ENCODE peak calls at places on chromosomes 3 and 15, in four cellular contexts. One of them, this sample, is unnamed.

GRCh38 chr3:188908002-188908850 is 263.5 kb upstream of the TPRG1 start:
- DNase-seq in activated CD8-positive, alpha-beta memory T cell treated with anti-CD3 and anti-CD28 coated beads for 1 hour: no peak
- DNase-seq in H9: no peak
- DNase-seq in Daoy: no peak
- DNase-seq in this sample: no peak

GRCh38 chr3:184669578-184669977 is 42.3 kb downstream of the MAGEF1 start:
- DNase-seq in activated CD8-positive, alpha-beta memory T cell treated with anti-CD3 and anti-CD28 coated beads for 1 hour: no peak
- DNase-seq in H9: no peak
- DNase-seq in Daoy: no peak
- DNase-seq in this sample: no peak

GRCh38 chr3:14127516-14128161 is 2.8 kb downstream of the TMEM43 start:
- DNase-seq in activated CD8-positive, alpha-beta memory T cell treated with anti-CD3 and anti-CD28 coated beads for 1 hour: no peak
- DNase-seq in H9: peak
- DNase-seq in Daoy: no peak
- DNase-seq in this sample: no peak

GRCh38 chr3:98032881-98033280 is 2.2 kb downstream of the GABRR3 start:
- DNase-seq in activated CD8-positive, alpha-beta memory T cell treated with anti-CD3 and anti-CD28 coated beads for 1 hour: no peak
- DNase-seq in H9: no peak
- DNase-seq in Daoy: no peak
- DNase-seq in this sample: no peak

GRCh38 chr3:59709702-59710555 is 660.1 kb upstream of the CFAP20DC start:
- DNase-seq in activated CD8-positive, alpha-beta memory T cell treated with anti-CD3 and anti-CD28 coated beads for 1 hour: no peak
- DNase-seq in H9: no peak
- DNase-seq in Daoy: no peak
- DNase-seq in this sample: peak

GRCh38 chr3:90024986-90025385 is 917.6 kb downstream of the EPHA3 start:
- DNase-seq in activated CD8-positive, alpha-beta memory T cell treated with anti-CD3 and anti-CD28 coated beads for 1 hour: no peak
- DNase-seq in H9: no peak
- DNase-seq in Daoy: no peak
- DNase-seq in this sample: no peak

GRCh38 chr15:77186518-77187095 is 115.7 kb upstream of the TSPAN3 start:
- DNase-seq in activated CD8-positive, alpha-beta memory T cell treated with anti-CD3 and anti-CD28 coated beads for 1 hour: no peak
- DNase-seq in H9: no peak
- DNase-seq in Daoy: peak
- DNase-seq in this sample: no peak

GRCh38 chr15:25762015-25762662 is 101.0 kb downstream of the ATP10A start:
- DNase-seq in activated CD8-positive, alpha-beta memory T cell treated with anti-CD3 and anti-CD28 coated beads for 1 hour: no peak
- DNase-seq in H9: no peak
- DNase-seq in Daoy: peak
- DNase-seq in this sample: peak

GRCh38 chr15:37040072-37040742 is 60.1 kb downstream of the MEIS2 start:
- DNase-seq in activated CD8-positive, alpha-beta memory T cell treated with anti-CD3 and anti-CD28 coated beads for 1 hour: no peak
- DNase-seq in H9: no peak
- DNase-seq in Daoy: no peak
- DNase-seq in this sample: no peak

GRCh38 chr15:73346735-73347312 is 21.9 kb downstream of the HCN4 start:
- DNase-seq in activated CD8-positive, alpha-beta memory T cell treated with anti-CD3 and anti-CD28 coated beads for 1 hour: peak
- DNase-seq in H9: peak
- DNase-seq in Daoy: peak
- DNase-seq in this sample: peak

GRCh38 chr15:90691369-90691768 is 25.8 kb upstream of the BLM start:
- DNase-seq in activated CD8-positive, alpha-beta memory T cell treated with anti-CD3 and anti-CD28 coated beads for 1 hour: no peak
- DNase-seq in H9: no peak
- DNase-seq in Daoy: no peak
- DNase-seq in this sample: no peak

GRCh38 chr3:147394168-147394941 is 12.0 kb downstream of the ZIC4 start:
- DNase-seq in activated CD8-positive, alpha-beta memory T cell treated with anti-CD3 and anti-CD28 coated beads for 1 hour: no peak
- DNase-seq in H9: no peak
- DNase-seq in Daoy: peak
- DNase-seq in this sample: no peak

GRCh38 chr3:94185753-94186152 is 122.9 kb downstream of the NSUN3 start:
- DNase-seq in activated CD8-positive, alpha-beta memory T cell treated with anti-CD3 and anti-CD28 coated beads for 1 hour: no peak
- DNase-seq in H9: no peak
- DNase-seq in Daoy: no peak
- DNase-seq in this sample: peak

GRCh38 chr3:54999159-54999558 is 71.3 kb upstream of the LRTM1 start:
- DNase-seq in activated CD8-positive, alpha-beta memory T cell treated with anti-CD3 and anti-CD28 coated beads for 1 hour: no peak
- DNase-seq in H9: peak
- DNase-seq in Daoy: peak
- DNase-seq in this sample: peak

GRCh38 chr15:29364429-29365078 is 94.9 kb upstream of the NSMCE3 start:
- DNase-seq in activated CD8-positive, alpha-beta memory T cell treated with anti-CD3 and anti-CD28 coated beads for 1 hour: no peak
- DNase-seq in H9: peak
- DNase-seq in Daoy: peak
- DNase-seq in this sample: peak

GRCh38 chr3:11900844-11901243 is 54.2 kb upstream of the TAMM41 start:
- DNase-seq in activated CD8-positive, alpha-beta memory T cell treated with anti-CD3 and anti-CD28 coated beads for 1 hour: no peak
- DNase-seq in H9: no peak
- DNase-seq in Daoy: no peak
- DNase-seq in this sample: no peak

GRCh38 chr3:46293991-46294833 is 52.0 kb downstream of the CCR3 start:
- DNase-seq in activated CD8-positive, alpha-beta memory T cell treated with anti-CD3 and anti-CD28 coated beads for 1 hour: no peak
- DNase-seq in H9: no peak
- DNase-seq in Daoy: no peak
- DNase-seq in this sample: no peak

GRCh38 chr3:143644370-143645089 is 203.7 kb downstream of the SLC9A9 start:
- DNase-seq in activated CD8-positive, alpha-beta memory T cell treated with anti-CD3 and anti-CD28 coated beads for 1 hour: no peak
- DNase-seq in H9: peak
- DNase-seq in Daoy: peak
- DNase-seq in this sample: peak

GRCh38 chr3:143119974-143120715 is 574 bp downstream of the CHST2 start:
- DNase-seq in activated CD8-positive, alpha-beta memory T cell treated with anti-CD3 and anti-CD28 coated beads for 1 hour: no peak
- DNase-seq in H9: peak
- DNase-seq in Daoy: peak
- DNase-seq in this sample: peak

GRCh38 chr15:44194397-44195150 is 497 bp downstream of the FRMD5 start:
- DNase-seq in activated CD8-positive, alpha-beta memory T cell treated with anti-CD3 and anti-CD28 coated beads for 1 hour: no peak
- DNase-seq in H9: no peak
- DNase-seq in Daoy: peak
- DNase-seq in this sample: peak

GRCh38 chr3:72961766-72962165 is 34.8 kb upstream of the PPP4R2 start:
- DNase-seq in activated CD8-positive, alpha-beta memory T cell treated with anti-CD3 and anti-CD28 coated beads for 1 hour: no peak
- DNase-seq in H9: no peak
- DNase-seq in Daoy: no peak
- DNase-seq in this sample: no peak

GRCh38 chr15:60745469-60745971 is 266.6 kb upstream of the ICE2 start:
- DNase-seq in activated CD8-positive, alpha-beta memory T cell treated with anti-CD3 and anti-CD28 coated beads for 1 hour: no peak
- DNase-seq in H9: no peak
- DNase-seq in Daoy: no peak
- DNase-seq in this sample: no peak

GRCh38 chr15:63405159-63405558 is 23.5 kb upstream of the CA12 start:
- DNase-seq in activated CD8-positive, alpha-beta memory T cell treated with anti-CD3 and anti-CD28 coated beads for 1 hour: no peak
- DNase-seq in H9: no peak
- DNase-seq in Daoy: peak
- DNase-seq in this sample: no peak

GRCh38 chr15:39275066-39275465 is 305.8 kb upstream of the THBS1 start:
- DNase-seq in activated CD8-positive, alpha-beta memory T cell treated with anti-CD3 and anti-CD28 coated beads for 1 hour: no peak
- DNase-seq in H9: no peak
- DNase-seq in Daoy: no peak
- DNase-seq in this sample: no peak

GRCh38 chr15:86327230-86327865 is 247.7 kb downstream of the AGBL1 start:
- DNase-seq in activated CD8-positive, alpha-beta memory T cell treated with anti-CD3 and anti-CD28 coated beads for 1 hour: no peak
- DNase-seq in H9: no peak
- DNase-seq in Daoy: no peak
- DNase-seq in this sample: no peak

GRCh38 chr15:94298359-94298758 is 67.0 kb downstream of the MCTP2 start:
- DNase-seq in activated CD8-positive, alpha-beta memory T cell treated with anti-CD3 and anti-CD28 coated beads for 1 hour: no peak
- DNase-seq in H9: no peak
- DNase-seq in Daoy: peak
- DNase-seq in this sample: peak

GRCh38 chr15:84810073-84810840 is 6.9 kb upstream of the ALPK3 start:
- DNase-seq in activated CD8-positive, alpha-beta memory T cell treated with anti-CD3 and anti-CD28 coated beads for 1 hour: no peak
- DNase-seq in H9: no peak
- DNase-seq in Daoy: no peak
- DNase-seq in this sample: peak

GRCh38 chr3:33237439-33237838 is 18.8 kb upstream of the SUSD5 start:
- DNase-seq in activated CD8-positive, alpha-beta memory T cell treated with anti-CD3 and anti-CD28 coated beads for 1 hour: no peak
- DNase-seq in H9: no peak
- DNase-seq in Daoy: no peak
- DNase-seq in this sample: no peak

GRCh38 chr3:23479026-23479425 is 275.9 kb downstream of the UBE2E2 start:
- DNase-seq in activated CD8-positive, alpha-beta memory T cell treated with anti-CD3 and anti-CD28 coated beads for 1 hour: no peak
- DNase-seq in H9: no peak
- DNase-seq in Daoy: no peak
- DNase-seq in this sample: peak

GRCh38 chr15:90701048-90701447 is 16.1 kb upstream of the BLM start:
- DNase-seq in activated CD8-positive, alpha-beta memory T cell treated with anti-CD3 and anti-CD28 coated beads for 1 hour: no peak
- DNase-seq in H9: no peak
- DNase-seq in Daoy: no peak
- DNase-seq in this sample: no peak

GRCh38 chr15:41879321-41879845 is 14.5 kb downstream of the SPTBN5 start:
- DNase-seq in activated CD8-positive, alpha-beta memory T cell treated with anti-CD3 and anti-CD28 coated beads for 1 hour: no peak
- DNase-seq in H9: no peak
- DNase-seq in Daoy: no peak
- DNase-seq in this sample: no peak

GRCh38 chr15:40069178-40070165 is 30.5 kb upstream of the SRP14 start:
- DNase-seq in activated CD8-positive, alpha-beta memory T cell treated with anti-CD3 and anti-CD28 coated beads for 1 hour: no peak
- DNase-seq in H9: peak
- DNase-seq in Daoy: peak
- DNase-seq in this sample: peak

GRCh38 chr3:189786479-189787064 is 155.4 kb downstream of the TP63 start:
- DNase-seq in activated CD8-positive, alpha-beta memory T cell treated with anti-CD3 and anti-CD28 coated beads for 1 hour: no peak
- DNase-seq in H9: no peak
- DNase-seq in Daoy: no peak
- DNase-seq in this sample: no peak

GRCh38 chr3:123471106-123471505 is 22.2 kb upstream of the ADCY5 start:
- DNase-seq in activated CD8-positive, alpha-beta memory T cell treated with anti-CD3 and anti-CD28 coated beads for 1 hour: no peak
- DNase-seq in H9: no peak
- DNase-seq in Daoy: no peak
- DNase-seq in this sample: no peak

GRCh38 chr3:120102232-120102631 is 8.0 kb upstream of the GSK3B start:
- DNase-seq in activated CD8-positive, alpha-beta memory T cell treated with anti-CD3 and anti-CD28 coated beads for 1 hour: no peak
- DNase-seq in H9: no peak
- DNase-seq in Daoy: no peak
- DNase-seq in this sample: no peak